ENCODE peak calls at places on chromosomes 4 and X, in four cellular contexts. J is K562, D is A549, V is HepG2. L is an unnamed sample.

GRCh38 chr4:38231626-38232025 is 271.4 kb downstream of the PTTG2 start:
- DNase-seq in J (peak; percentile 10), D (no peak), V (no peak), L (peak; percentile 27)

GRCh38 chr4:122831515-122832196 is 5.0 kb downstream of the FGF2 start:
- DNase-seq in J (no peak), D (no peak), V (no peak), L (no peak)

GRCh38 chr4:158938462-158939044 is 164.3 kb upstream of the RAPGEF2 start:
- DNase-seq in J (no peak), D (no peak), V (no peak), L (no peak)

GRCh38 chrX:154384284-154384892 is 5.3 kb downstream of the EMD start:
- DNase-seq in J (no peak), D (no peak), V (no peak), L (no peak)

GRCh38 chr4:36243355-36244256 is 708 bp downstream of the ARAP2 start:
- DNase-seq in J (no peak), D (peak; percentile 15), V (no peak), L (no peak)

GRCh38 chr4:116926631-116927295 is 158.6 kb downstream of the TRAM1L1 start:
- DNase-seq in J (no peak), D (no peak), V (no peak), L (peak; percentile 43)

GRCh38 chrX:68696267-68696666 is 48.8 kb downstream of the STARD8 start:
- DNase-seq in J (no peak), D (no peak), V (no peak), L (no peak)

GRCh38 chr4:14994242-14994641 is 8.0 kb upstream of the CPEB2 start:
- DNase-seq in J (no peak), D (no peak), V (no peak), L (no peak)

GRCh38 chr4:70544279-70544870 is 26.0 kb downstream of the AMTN start:
- DNase-seq in J (peak; percentile 8), D (no peak), V (peak; percentile 17), L (no peak)

GRCh38 chrX:9595131-9595530 is 130.3 kb downstream of the TBL1X start:
- DNase-seq in J (no peak), D (no peak), V (no peak), L (no peak)

GRCh38 chr4:21879187-21879586 is 69.4 kb downstream of the KCNIP4 start:
- DNase-seq in J (no peak), D (no peak), V (peak; percentile 5), L (peak; percentile 33)

GRCh38 chrX:72609313-72609712 is 36.7 kb upstream of the HDAC8 start:
- DNase-seq in J (peak; percentile 8), D (peak; percentile 13), V (peak; percentile 0), L (no peak)

GRCh38 chrX:12441376-12442128 is 303.3 kb downstream of the FRMPD4 start:
- DNase-seq in J (no peak), D (no peak), V (no peak), L (no peak)

GRCh38 chr4:182925298-182925738 is 8.1 kb upstream of the DCTD start:
- DNase-seq in J (peak; percentile 53), D (peak; percentile 27), V (peak; percentile 89), L (peak; percentile 69)
- TF ChIP-seq JUN in J (peak; percentile 44), D (no peak), V (no peak), L (no peak)

DNA sequence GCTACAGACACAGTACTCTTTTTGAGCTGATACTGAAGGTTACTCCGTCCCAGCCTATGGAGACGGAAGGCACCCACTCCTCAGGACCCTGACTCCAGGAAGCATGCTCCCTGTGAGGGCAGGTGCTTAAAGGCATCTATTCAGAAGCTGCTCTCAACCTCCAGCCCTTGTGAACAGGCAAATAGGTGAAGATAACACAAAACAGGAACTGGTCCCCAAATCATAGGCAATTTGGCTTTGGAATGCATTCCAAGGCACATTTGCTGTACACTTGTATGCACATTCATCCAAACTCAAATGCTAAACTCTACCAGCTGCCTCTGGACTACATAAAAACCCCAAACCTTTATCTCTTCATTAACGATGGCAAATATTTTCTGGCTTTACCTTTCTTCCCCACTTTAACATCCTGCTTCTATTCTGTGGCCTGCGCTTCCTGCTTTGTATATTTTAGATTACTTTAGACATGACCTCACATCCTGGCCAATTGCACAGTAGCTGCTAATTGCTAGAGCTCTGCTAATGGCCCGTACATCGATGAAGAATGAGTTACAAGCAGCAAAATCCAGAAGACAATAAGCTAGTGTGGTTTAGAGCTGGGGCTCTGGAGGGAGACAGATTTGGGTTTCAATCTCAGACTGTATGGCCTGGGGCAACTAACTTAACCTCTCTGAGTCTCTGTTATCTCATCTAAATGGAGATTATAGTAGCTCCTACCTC is 3.2 kb downstream of the SEL1L3 start:
- DNase-seq in J (no peak), D (no peak), V (no peak), L (no peak)
- TF ChIP-seq RAD21 in J (no peak), D (no peak), V (no peak), L (no peak)

GRCh38 chr4:57043304-57044251 is 64.9 kb downstream of the POLR2B start:
- DNase-seq in J (no peak), D (no peak), V (no peak), L (no peak)

GRCh38 chr4:57044279-57044678 is 65.6 kb downstream of the POLR2B start:
- DNase-seq in J (no peak), D (no peak), V (no peak), L (no peak)

GRCh38 chr4:57048590-57049304 is 61.4 kb downstream of the IGFBP7 start:
- DNase-seq in J (no peak), D (no peak), V (no peak), L (no peak)

GRCh38 chr4:57040510-57040909 is 61.8 kb downstream of the POLR2B start:
- DNase-seq in J (no peak), D (no peak), V (no peak), L (no peak)

GRCh38 chr4:57044996-57045395 is 65.2 kb downstream of the IGFBP7 start:
- DNase-seq in J (no peak), D (no peak), V (peak; percentile 14), L (no peak)
- TF ChIP-seq JUN in J (no peak), D (no peak), V (no peak), L (no peak)

GRCh38 chrX:48802089-48802812 is 384 bp downstream of the HDAC6 start:
- DNase-seq in J (peak; percentile 75), D (peak; percentile 86), V (peak; percentile 85), L (peak; percentile 83)
- TF ChIP-seq RAD21 in J (no peak), D (no peak), V (no peak), L (no peak)

GRCh38 chr4:156774422-156774821 is 197.2 kb downstream of the PDGFC start:
- DNase-seq in J (no peak), D (no peak), V (peak; percentile 34), L (no peak)

GRCh38 chr4:156766846-156767245 is 204.8 kb downstream of the PDGFC start:
- DNase-seq in J (no peak), D (no peak), V (no peak), L (no peak)

GRCh38 chr4:156773648-156774357 is 197.8 kb downstream of the PDGFC start:
- DNase-seq in J (no peak), D (no peak), V (no peak), L (no peak)

GRCh38 chr4:156767911-156768415 is 203.6 kb downstream of the PDGFC start:
- DNase-seq in J (no peak), D (no peak), V (no peak), L (no peak)

GRCh38 chr4:156771171-156771837 is 200.3 kb downstream of the PDGFC start:
- DNase-seq in J (no peak), D (no peak), V (peak; percentile 36), L (no peak)
- TF ChIP-seq JUN in J (no peak), D (no peak), V (no peak), L (no peak)

GRCh38 chr4:44493924-44494323 is 45.3 kb upstream of the KCTD8 start:
- DNase-seq in J (peak; percentile 9), D (peak; percentile 1), V (peak; percentile 20), L (no peak)
- TF ChIP-seq RAD21 in J (no peak), D (no peak), V (no peak), L (peak; percentile 24)

DNA sequence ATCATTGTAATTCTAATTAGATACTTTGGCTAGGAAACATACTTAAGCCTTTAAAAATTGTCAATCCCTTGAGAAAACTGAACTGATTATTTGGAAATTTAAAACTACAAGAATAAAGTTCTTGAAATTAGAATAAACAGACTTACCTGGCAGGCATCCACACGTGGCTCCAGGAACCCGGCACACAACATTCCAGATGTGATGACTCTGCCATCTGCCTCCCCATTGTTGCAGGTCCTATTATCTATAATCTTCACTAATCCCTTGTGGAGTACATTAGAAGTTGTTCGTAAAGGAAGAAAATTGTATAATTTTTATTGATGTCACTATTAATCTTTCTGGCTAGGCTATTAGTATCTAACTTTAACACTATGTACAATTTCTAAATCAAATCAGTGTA is 16.2 kb upstream of the GNRHR start:
- DNase-seq in J (no peak), D (no peak), V (no peak), L (no peak)
- TF ChIP-seq JUN in J (no peak), D (no peak), V (no peak), L (no peak)

GRCh38 chrX:4560192-4560591 is 846.7 kb upstream of the PRKX start:
- DNase-seq in J (no peak), D (no peak), V (no peak), L (no peak)
- TF ChIP-seq RAD21 in J (no peak), D (no peak), V (no peak), L (no peak)